ENCODE peak calls at places on chromosomes 1 and 21, in five cellular contexts. One of them, this sample, is unnamed.

GRCh38 chr1:110083453-110084225 is 13.2 kb upstream of the ALX3 start:
- DNase-seq in right lobe of liver: no peak
- DNase-seq in AG09309: no peak
- DNase-seq in right cardiac atrium: no peak
- DNase-seq in left ventricle myocardium inferior: no peak
- DNase-seq in this sample: peak

GRCh38 chr1:26075421-26076144 is 8.2 kb upstream of the TRIM63 start:
- DNase-seq in right lobe of liver: peak
- DNase-seq in right cardiac atrium: no peak
- DNase-seq in left ventricle myocardium inferior: peak
- DNase-seq in AG09309: no peak
- DNase-seq in this sample: peak

GRCh38 chr21:46096596-46096981 is 1.3 kb upstream of the COL6A2 start:
- DNase-seq in right cardiac atrium: peak
- DNase-seq in right lobe of liver: no peak
- DNase-seq in left ventricle myocardium inferior: no peak
- DNase-seq in AG09309: no peak
- DNase-seq in this sample: peak

GRCh38 chr1:84103197-84103992 is 40.7 kb upstream of the PRKACB start:
- DNase-seq in AG09309: peak
- DNase-seq in left ventricle myocardium inferior: peak
- DNase-seq in right cardiac atrium: peak
- DNase-seq in right lobe of liver: no peak
- DNase-seq in this sample: peak

GRCh38 chr1:209527993-209528392 is 55.5 kb upstream of the CAMK1G start:
- DNase-seq in left ventricle myocardium inferior: no peak
- DNase-seq in right cardiac atrium: no peak
- DNase-seq in AG09309: no peak
- DNase-seq in right lobe of liver: peak
- DNase-seq in this sample: no peak

GRCh38 chr1:10795305-10796021 is 983 bp downstream of the CASZ1 start:
- DNase-seq in right cardiac atrium: no peak
- DNase-seq in left ventricle myocardium inferior: peak
- DNase-seq in right lobe of liver: peak
- DNase-seq in AG09309: no peak
- DNase-seq in this sample: no peak

GRCh38 chr21:32463367-32463766 is 50.9 kb downstream of the EVA1C start:
- DNase-seq in right lobe of liver: no peak
- DNase-seq in AG09309: peak
- DNase-seq in left ventricle myocardium inferior: no peak
- DNase-seq in right cardiac atrium: no peak
- DNase-seq in this sample: no peak

GRCh38 chr1:54253480-54253879 is 53.5 kb downstream of the MRPL37 start:
- DNase-seq in AG09309: peak
- DNase-seq in left ventricle myocardium inferior: no peak
- DNase-seq in right lobe of liver: no peak
- DNase-seq in right cardiac atrium: no peak
- DNase-seq in this sample: peak

GRCh38 chr1:150156868-150157603 is 7.3 kb downstream of the PLEKHO1 start:
- DNase-seq in right lobe of liver: no peak
- DNase-seq in AG09309: no peak
- DNase-seq in right cardiac atrium: no peak
- DNase-seq in left ventricle myocardium inferior: no peak
- DNase-seq in this sample: no peak

GRCh38 chr21:22795644-22796043 is 1797.4 kb downstream of the NCAM2 start:
- DNase-seq in right cardiac atrium: no peak
- DNase-seq in left ventricle myocardium inferior: no peak
- DNase-seq in AG09309: no peak
- DNase-seq in right lobe of liver: no peak
- DNase-seq in this sample: no peak

GRCh38 chr1:48793863-48794262 is 17.2 kb upstream of the BEND5 start:
- DNase-seq in right lobe of liver: no peak
- DNase-seq in left ventricle myocardium inferior: no peak
- DNase-seq in AG09309: no peak
- DNase-seq in right cardiac atrium: no peak
- DNase-seq in this sample: no peak

GRCh38 chr1:209643295-209644020 is 8.8 kb downstream of the LAMB3 start:
- DNase-seq in right lobe of liver: no peak
- DNase-seq in right cardiac atrium: peak
- DNase-seq in left ventricle myocardium inferior: peak
- DNase-seq in AG09309: no peak
- DNase-seq in this sample: no peak

GRCh38 chr1:23019851-23020625 is 770 bp downstream of the KDM1A start:
- DNase-seq in right cardiac atrium: peak
- DNase-seq in right lobe of liver: peak
- DNase-seq in left ventricle myocardium inferior: peak
- DNase-seq in AG09309: no peak
- DNase-seq in this sample: peak

GRCh38 chr1:51990478-51990965 is at the start of gene RAB3B:
- DNase-seq in left ventricle myocardium inferior: peak
- DNase-seq in right lobe of liver: peak
- DNase-seq in right cardiac atrium: peak
- DNase-seq in AG09309: no peak
- DNase-seq in this sample: peak

GRCh38 chr1:168386949-168387586 is 106.4 kb downstream of the TBX19 start:
- DNase-seq in AG09309: no peak
- DNase-seq in left ventricle myocardium inferior: no peak
- DNase-seq in right lobe of liver: peak
- DNase-seq in right cardiac atrium: peak
- DNase-seq in this sample: peak

GRCh38 chr1:50422675-50422945 is 633 bp downstream of the DMRTA2 start:
- DNase-seq in left ventricle myocardium inferior: no peak
- DNase-seq in right lobe of liver: no peak
- DNase-seq in AG09309: no peak
- DNase-seq in right cardiac atrium: no peak
- DNase-seq in this sample: no peak

GRCh38 chr1:98053471-98054366 is 132.9 kb upstream of the DPYD start:
- DNase-seq in AG09309: no peak
- DNase-seq in right cardiac atrium: peak
- DNase-seq in right lobe of liver: peak
- DNase-seq in left ventricle myocardium inferior: peak
- DNase-seq in this sample: peak

GRCh38 chr1:159752135-159752580 is 28.6 kb upstream of the DUSP23 start:
- DNase-seq in AG09309: peak
- DNase-seq in left ventricle myocardium inferior: peak
- DNase-seq in right lobe of liver: peak
- DNase-seq in right cardiac atrium: peak
- DNase-seq in this sample: peak

GRCh38 chr21:41364308-41364707 is 2.5 kb downstream of the MX2 start:
- DNase-seq in right cardiac atrium: no peak
- DNase-seq in AG09309: no peak
- DNase-seq in left ventricle myocardium inferior: no peak
- DNase-seq in right lobe of liver: no peak
- DNase-seq in this sample: no peak

GRCh38 chr1:110464340-110464739 is 13.4 kb downstream of the PROK1 start:
- DNase-seq in right lobe of liver: no peak
- DNase-seq in AG09309: peak
- DNase-seq in right cardiac atrium: no peak
- DNase-seq in left ventricle myocardium inferior: no peak
- DNase-seq in this sample: no peak

GRCh38 chr1:107536266-107536665 is 395.4 kb downstream of the NTNG1 start:
- DNase-seq in right lobe of liver: no peak
- DNase-seq in AG09309: no peak
- DNase-seq in left ventricle myocardium inferior: no peak
- DNase-seq in right cardiac atrium: no peak
- DNase-seq in this sample: no peak

GRCh38 chr1:67429528-67430357 is 459 bp downstream of the SERBP1 start:
- DNase-seq in right lobe of liver: peak
- DNase-seq in right cardiac atrium: peak
- DNase-seq in left ventricle myocardium inferior: peak
- DNase-seq in AG09309: no peak
- DNase-seq in this sample: peak

GRCh38 chr1:56362994-56363770 is 216.2 kb downstream of the PLPP3 start:
- DNase-seq in AG09309: no peak
- DNase-seq in right lobe of liver: no peak
- DNase-seq in left ventricle myocardium inferior: no peak
- DNase-seq in right cardiac atrium: no peak
- DNase-seq in this sample: no peak

GRCh38 chr21:26027696-26028095 is 142.9 kb downstream of the APP start:
- DNase-seq in right lobe of liver: no peak
- DNase-seq in right cardiac atrium: no peak
- DNase-seq in AG09309: no peak
- DNase-seq in left ventricle myocardium inferior: no peak
- DNase-seq in this sample: no peak

GRCh38 chr1:106954830-106955229 is 101.6 kb upstream of the PRMT6 start:
- DNase-seq in right cardiac atrium: no peak
- DNase-seq in right lobe of liver: no peak
- DNase-seq in AG09309: no peak
- DNase-seq in left ventricle myocardium inferior: no peak
- DNase-seq in this sample: no peak

GRCh38 chr1:79852004-79852403 is 845.5 kb upstream of the ADGRL4 start:
- DNase-seq in right cardiac atrium: no peak
- DNase-seq in AG09309: no peak
- DNase-seq in right lobe of liver: no peak
- DNase-seq in left ventricle myocardium inferior: no peak
- DNase-seq in this sample: no peak

GRCh38 chr21:39014751-39015150 is 168.5 kb downstream of the PSMG1 start:
- DNase-seq in right cardiac atrium: no peak
- DNase-seq in AG09309: peak
- DNase-seq in left ventricle myocardium inferior: no peak
- DNase-seq in right lobe of liver: no peak
- DNase-seq in this sample: no peak

GRCh38 chr1:193234523-193234922 is 48.1 kb upstream of the B3GALT2 start:
- DNase-seq in right lobe of liver: no peak
- DNase-seq in right cardiac atrium: no peak
- DNase-seq in AG09309: no peak
- DNase-seq in left ventricle myocardium inferior: no peak
- DNase-seq in this sample: no peak

GRCh38 chr1:205678286-205679111 is 1.8 kb downstream of the SLC45A3 start:
- DNase-seq in AG09309: no peak
- DNase-seq in left ventricle myocardium inferior: peak
- DNase-seq in right cardiac atrium: peak
- DNase-seq in right lobe of liver: peak
- DNase-seq in this sample: no peak

GRCh38 chr1:40745180-40745579 is 38.4 kb upstream of the KCNQ4 start:
- DNase-seq in AG09309: no peak
- DNase-seq in left ventricle myocardium inferior: no peak
- DNase-seq in right cardiac atrium: no peak
- DNase-seq in right lobe of liver: no peak
- DNase-seq in this sample: no peak

GRCh38 chr1:40743452-40743851 is 40.1 kb upstream of the KCNQ4 start:
- DNase-seq in right lobe of liver: no peak
- DNase-seq in AG09309: no peak
- DNase-seq in right cardiac atrium: no peak
- DNase-seq in left ventricle myocardium inferior: no peak
- DNase-seq in this sample: no peak

GRCh38 chr1:40743860-40744259 is 39.7 kb upstream of the KCNQ4 start:
- DNase-seq in right lobe of liver: no peak
- DNase-seq in left ventricle myocardium inferior: no peak
- DNase-seq in right cardiac atrium: no peak
- DNase-seq in AG09309: no peak
- DNase-seq in this sample: no peak

GRCh38 chr1:40748841-40749718 is 34.5 kb upstream of the KCNQ4 start:
- DNase-seq in right cardiac atrium: no peak
- DNase-seq in right lobe of liver: peak
- DNase-seq in left ventricle myocardium inferior: no peak
- DNase-seq in AG09309: no peak
- DNase-seq in this sample: peak

GRCh38 chr1:40746344-40747090 is 37.1 kb upstream of the KCNQ4 start:
- DNase-seq in right lobe of liver: no peak
- DNase-seq in AG09309: no peak
- DNase-seq in left ventricle myocardium inferior: no peak
- DNase-seq in right cardiac atrium: no peak
- DNase-seq in this sample: no peak
- H3K4me3 ChIP-seq in right lobe of liver: no peak
- H3K4me3 ChIP-seq in AG09309: no peak
- H3K4me3 ChIP-seq in left ventricle myocardium inferior: no peak
- H3K4me3 ChIP-seq in right cardiac atrium: no peak
- H3K4me3 ChIP-seq in this sample: no peak

DNA sequence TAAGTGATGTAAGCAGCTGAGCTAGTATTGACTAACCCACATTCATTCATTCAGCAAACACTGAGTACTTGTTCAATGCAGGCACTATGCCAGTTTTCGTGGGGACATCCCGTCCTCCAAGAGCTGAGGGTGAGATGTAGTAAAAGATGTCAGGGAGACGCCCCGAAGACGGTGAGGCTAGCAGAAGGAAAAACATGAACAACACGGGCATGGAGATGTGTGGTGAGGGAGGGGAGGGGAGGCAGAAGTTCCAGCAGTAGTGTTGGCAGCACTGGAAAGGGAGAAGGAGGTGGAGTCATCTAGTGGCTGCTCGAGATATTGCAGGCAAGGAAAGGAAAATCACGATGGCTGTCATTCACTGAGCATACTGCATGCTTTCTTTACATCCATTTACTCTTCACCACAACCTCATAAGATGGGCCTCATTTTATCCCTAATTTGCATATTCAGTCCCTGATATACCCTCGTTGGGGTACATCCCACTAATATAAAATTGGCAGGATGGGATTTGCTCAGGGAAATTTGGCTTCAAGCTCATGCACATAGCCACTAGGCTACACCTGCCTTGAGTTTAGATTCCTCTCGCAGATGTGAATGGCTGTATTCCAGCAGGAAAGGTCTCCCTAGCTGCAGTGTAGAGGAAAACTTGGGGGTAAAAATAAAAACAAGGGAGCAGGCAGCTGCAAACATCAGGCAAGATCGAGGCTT is 14.5 kb downstream of the PDZK1IP1 start:
- DNase-seq in AG09309: no peak
- DNase-seq in left ventricle myocardium inferior: no peak
- DNase-seq in right lobe of liver: no peak
- DNase-seq in right cardiac atrium: peak
- DNase-seq in this sample: no peak
- H3K4me3 ChIP-seq in AG09309: no peak
- H3K4me3 ChIP-seq in left ventricle myocardium inferior: no peak
- H3K4me3 ChIP-seq in right lobe of liver: no peak
- H3K4me3 ChIP-seq in right cardiac atrium: no peak
- H3K4me3 ChIP-seq in this sample: no peak

DNA sequence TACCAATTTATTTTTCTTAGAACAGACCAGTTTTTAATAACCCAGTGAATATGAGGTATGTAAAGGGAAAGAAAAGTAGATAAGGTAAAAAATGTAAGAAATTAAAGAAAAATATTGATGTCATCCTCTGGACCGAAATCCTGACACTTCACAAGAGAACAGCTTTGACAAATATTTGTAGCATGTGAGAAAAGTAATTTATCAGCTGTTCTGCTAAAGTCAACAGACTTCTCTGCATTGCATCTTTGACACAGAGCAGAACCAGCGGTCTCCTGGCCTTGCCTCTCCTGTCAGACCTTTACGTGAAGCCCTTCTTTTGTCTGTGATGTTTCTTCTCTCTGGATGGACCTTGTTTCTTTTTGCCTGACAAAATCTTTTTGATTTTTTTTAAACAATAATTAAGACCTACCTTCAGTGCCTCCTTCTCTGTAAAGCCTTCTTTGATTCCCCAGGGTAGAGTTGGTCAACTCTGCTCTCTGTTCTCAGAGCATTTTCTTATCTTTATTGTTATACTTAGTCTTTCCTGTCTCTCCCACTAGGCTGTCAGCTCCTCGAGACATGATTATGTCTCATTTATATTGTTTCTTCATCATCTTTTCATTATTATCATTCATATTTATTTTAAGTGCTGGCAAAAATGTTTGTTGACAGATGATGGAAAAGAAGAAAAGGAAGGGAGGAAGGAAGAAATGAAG is 35.4 kb downstream of the RGS4 start:
- DNase-seq in right cardiac atrium: peak
- DNase-seq in right lobe of liver: no peak
- DNase-seq in AG09309: no peak
- DNase-seq in left ventricle myocardium inferior: no peak
- DNase-seq in this sample: no peak
- H3K4me3 ChIP-seq in right cardiac atrium: no peak
- H3K4me3 ChIP-seq in right lobe of liver: no peak
- H3K4me3 ChIP-seq in AG09309: no peak
- H3K4me3 ChIP-seq in left ventricle myocardium inferior: no peak
- H3K4me3 ChIP-seq in this sample: no peak

GRCh38 chr1:164560504-164560903 is 1.5 kb downstream of the PBX1 start:
- DNase-seq in right lobe of liver: no peak
- DNase-seq in left ventricle myocardium inferior: no peak
- DNase-seq in right cardiac atrium: no peak
- DNase-seq in AG09309: no peak
- DNase-seq in this sample: no peak
- H3K4me3 ChIP-seq in right lobe of liver: peak
- H3K4me3 ChIP-seq in left ventricle myocardium inferior: peak
- H3K4me3 ChIP-seq in right cardiac atrium: peak
- H3K4me3 ChIP-seq in AG09309: peak
- H3K4me3 ChIP-seq in this sample: peak

This sample was measured in psoas muscle.